ENCODE peak calls at places on chromosomes 2 and 18, in eight cellular contexts. D, V, F, Q, U, I, N and G are unnamed samples.

GRCh38 chr2:134405641-134406081 is 151.8 kb downstream of the MGAT5 start:
- DNase-seq in D (no peak), V (no peak), F (no peak), Q (peak), U (no peak), I (no peak), N (no peak), G (no peak)

GRCh38 chr2:239396881-239397681 is 3.7 kb downstream of the HDAC4 start:
- DNase-seq in D (no peak), V (no peak), F (no peak), Q (no peak), U (no peak), I (peak), N (no peak), G (no peak)

GRCh38 chr18:44778788-44779187 is 98.1 kb downstream of the SETBP1 start:
- DNase-seq in D (no peak), V (peak), F (no peak), Q (no peak), U (no peak), I (no peak), N (no peak), G (no peak)

GRCh38 chr2:104599802-104600510 is 254.0 kb upstream of the POU3F3 start:
- DNase-seq in D (no peak), V (no peak), F (peak), Q (peak), U (no peak), I (no peak), N (no peak), G (no peak)

GRCh38 chr2:175015340-175015739 is 10.2 kb upstream of the CHN1 start:
- DNase-seq in D (no peak), V (no peak), F (peak), Q (no peak), U (no peak), I (no peak), N (no peak), G (no peak)

GRCh38 chr2:212939777-212940531 is 211.5 kb downstream of the IKZF2 start:
- DNase-seq in D (no peak), V (no peak), F (no peak), Q (no peak), U (no peak), I (peak), N (no peak), G (no peak)

GRCh38 chr2:218381916-218382366 is at the start of gene SLC11A1:
- DNase-seq in D (no peak), V (no peak), F (no peak), Q (no peak), U (no peak), I (peak), N (no peak), G (no peak)

GRCh38 chr2:17795309-17795708 is 21.0 kb upstream of the MSGN1 start:
- DNase-seq in D (no peak), V (no peak), F (no peak), Q (no peak), U (no peak), I (peak), N (no peak), G (no peak)

GRCh38 chr2:238158807-238159539 is at the start of gene ERFE:
- DNase-seq in D (no peak), V (peak), F (peak), Q (no peak), U (no peak), I (peak), N (no peak), G (peak)

GRCh38 chr18:67308819-67309218 is 207.7 kb downstream of the DSEL start:
- DNase-seq in D (no peak), V (no peak), F (no peak), Q (no peak), U (no peak), I (no peak), N (no peak), G (no peak)

GRCh38 chr2:165572155-165572554 is 102.7 kb downstream of the CSRNP3 start:
- DNase-seq in D (no peak), V (peak), F (peak), Q (no peak), U (no peak), I (no peak), N (no peak), G (no peak)

GRCh38 chr18:70290482-70291294 is 1.8 kb downstream of the SOCS6 start:
- DNase-seq in D (no peak), V (no peak), F (no peak), Q (no peak), U (no peak), I (no peak), N (no peak), G (no peak)

DNA sequence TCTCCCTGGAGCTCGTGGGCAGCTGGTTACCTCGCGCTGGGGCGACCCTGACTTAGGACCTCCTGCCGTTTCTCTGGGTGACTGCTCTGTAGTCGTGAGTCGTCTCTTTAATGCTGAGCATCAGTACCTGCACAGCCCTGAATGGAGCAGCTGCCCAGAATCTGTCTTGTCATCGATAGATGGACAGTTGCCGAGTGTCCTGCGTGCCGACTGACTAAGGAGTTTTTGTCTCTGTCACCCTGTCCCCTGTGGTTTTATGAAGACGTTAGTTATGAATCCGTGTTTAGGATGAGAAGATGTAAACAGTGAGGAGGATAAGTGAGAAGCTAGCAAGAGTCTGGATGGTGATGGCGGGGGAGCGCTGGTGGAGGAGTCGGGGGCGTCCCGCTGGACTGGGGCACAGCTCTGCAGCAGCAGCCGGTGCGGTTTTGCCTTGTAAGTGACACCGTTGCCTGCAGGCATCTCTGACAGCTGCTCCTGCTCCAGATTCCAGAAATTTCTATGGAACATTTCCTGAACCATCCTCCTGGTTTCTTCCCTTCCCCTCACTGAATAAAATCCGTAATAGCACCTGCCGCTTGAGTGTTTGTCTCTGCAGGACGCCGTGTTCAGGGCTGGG is 13.3 kb downstream of the AGAP1 start:
- DNase-seq in D (no peak), V (no peak), F (no peak), Q (no peak), U (no peak), I (no peak), N (no peak), G (no peak)
- TF ChIP-seq CTCF in D (no peak), V (no peak), F (no peak), Q (no peak), U (no peak), I (no peak), N (no peak), G (no peak)

GRCh38 chr2:240821429-240821778 is 1.4 kb upstream of the KIF1A start:
- DNase-seq in D (no peak), V (no peak), F (no peak), Q (no peak), U (no peak), I (no peak), N (no peak), G (no peak)

GRCh38 chr2:240822280-240822847 is 2.3 kb upstream of the KIF1A start:
- DNase-seq in D (no peak), V (no peak), F (no peak), Q (no peak), U (no peak), I (no peak), N (no peak), G (no peak)

GRCh38 chr2:240820014-240820606 is at the start of gene KIF1A:
- DNase-seq in D (no peak), V (peak), F (no peak), Q (no peak), U (no peak), I (no peak), N (no peak), G (no peak)

GRCh38 chr2:240819404-240820013 is 510 bp downstream of the KIF1A start:
- DNase-seq in D (no peak), V (peak), F (no peak), Q (no peak), U (no peak), I (no peak), N (no peak), G (no peak)

GRCh38 chr2:240820607-240821428 is 799 bp upstream of the KIF1A start:
- DNase-seq in D (no peak), V (peak), F (no peak), Q (no peak), U (no peak), I (no peak), N (no peak), G (no peak)
- TF ChIP-seq CTCF in D (no peak), V (no peak), F (no peak), Q (no peak), U (no peak), I (no peak), N (no peak), G (no peak)

DNA sequence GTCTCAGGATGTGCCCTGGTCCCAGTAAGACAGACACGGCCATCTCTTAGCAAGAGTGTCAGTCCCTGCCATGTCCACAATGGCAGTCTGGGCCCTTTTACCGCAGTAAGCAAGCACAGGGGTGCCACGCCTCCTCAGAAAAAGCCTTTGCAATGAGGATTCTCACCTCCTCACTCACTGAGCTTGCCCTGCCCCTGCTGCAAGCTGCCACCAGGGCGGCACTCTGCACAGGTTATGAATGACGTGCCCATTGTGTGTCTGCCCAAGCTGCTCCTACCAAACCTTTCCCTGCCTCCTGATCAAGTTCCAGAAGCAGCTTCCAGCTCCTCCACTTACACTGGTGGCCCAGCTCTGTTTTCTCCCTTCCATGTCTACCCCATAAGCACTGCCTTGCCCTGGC is 23.3 kb downstream of the ERCC3 start:
- DNase-seq in D (no peak), V (no peak), F (no peak), Q (no peak), U (no peak), I (no peak), N (no peak), G (no peak)
- TF ChIP-seq CTCF in D (no peak), V (no peak), F (no peak), Q (no peak), U (no peak), I (no peak), N (no peak), G (no peak)

GRCh38 chr2:188207554-188207953 is 84.1 kb upstream of the GULP1 start:
- DNase-seq in D (no peak), V (no peak), F (no peak), Q (no peak), U (no peak), I (no peak), N (no peak), G (no peak)

GRCh38 chr2:188203756-188204155 is 87.9 kb upstream of the GULP1 start:
- DNase-seq in D (no peak), V (no peak), F (no peak), Q (no peak), U (no peak), I (no peak), N (no peak), G (no peak)

GRCh38 chr2:188204830-188205229 is 86.8 kb upstream of the GULP1 start:
- DNase-seq in D (no peak), V (no peak), F (no peak), Q (no peak), U (no peak), I (no peak), N (no peak), G (no peak)

DNA sequence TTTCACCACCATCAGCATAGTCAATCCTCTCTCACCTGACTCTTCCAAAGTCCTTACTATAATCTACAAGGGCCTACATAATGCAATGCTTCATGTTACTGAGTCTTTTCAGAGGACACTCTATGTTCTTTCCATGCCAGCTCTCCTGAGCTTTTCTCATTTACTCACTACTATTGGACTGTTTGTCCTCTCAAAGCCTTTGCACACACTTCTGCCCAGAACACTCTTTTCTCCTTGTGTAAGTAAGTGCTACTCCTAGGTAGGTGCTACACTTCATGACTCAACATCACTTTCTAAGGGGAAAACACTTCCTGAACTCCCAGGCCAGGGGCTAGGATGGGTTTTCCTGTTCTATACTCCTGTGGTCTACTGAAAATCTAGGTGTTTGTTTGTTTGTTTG is 82.5 kb upstream of the GULP1 start:
- DNase-seq in D (no peak), V (no peak), F (no peak), Q (no peak), U (no peak), I (no peak), N (no peak), G (no peak)
- TF ChIP-seq CTCF in D (no peak), V (no peak), F (no peak), Q (no peak), U (no peak), I (no peak), N (no peak), G (no peak)

GRCh38 chr2:8000861-8001260 is 681.0 kb upstream of the ID2 start:
- DNase-seq in D (no peak), V (no peak), F (no peak), Q (peak), U (no peak), I (no peak), N (no peak), G (no peak)
- TF ChIP-seq CTCF in D (no peak), V (no peak), F (peak), Q (peak), U (no peak), I (peak), N (peak), G (no peak)

DNA sequence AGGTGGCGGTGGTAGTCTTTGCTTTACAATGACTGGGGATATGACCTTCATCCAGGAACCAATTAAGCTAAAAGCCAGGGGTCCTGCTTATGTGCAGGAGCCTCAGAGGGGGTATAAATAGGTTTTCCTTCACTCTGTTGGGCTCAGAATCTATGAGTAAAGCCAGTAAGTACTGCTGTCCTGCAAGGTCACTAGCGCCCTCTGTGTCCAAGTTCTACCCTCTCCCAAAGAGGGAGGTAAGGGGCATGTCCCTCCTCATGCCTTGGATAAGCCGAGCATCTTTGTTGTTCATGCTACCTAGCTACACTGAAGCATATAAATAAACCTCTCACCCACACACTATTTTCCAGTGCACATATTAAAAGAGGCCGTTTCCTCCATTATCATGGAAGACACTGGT is 79.4 kb downstream of the SPRED2 start:
- DNase-seq in D (no peak), V (no peak), F (no peak), Q (no peak), U (no peak), I (no peak), N (no peak), G (no peak)
- TF ChIP-seq CTCF in D (no peak), V (no peak), F (no peak), Q (peak), U (no peak), I (no peak), N (no peak), G (no peak)

GRCh38 chr2:118539290-118539689 is 308.2 kb downstream of the EN1 start:
- DNase-seq in D (no peak), V (no peak), F (peak), Q (peak), U (no peak), I (no peak), N (no peak), G (no peak)
- TF ChIP-seq CTCF in D (no peak), V (peak), F (peak), Q (peak), U (peak), I (no peak), N (peak), G (no peak)

GRCh38 chr2:29343830-29344229 is 228.6 kb downstream of the CLIP4 start:
- DNase-seq in D (no peak), V (no peak), F (no peak), Q (no peak), U (no peak), I (no peak), N (no peak), G (no peak)
- TF ChIP-seq CTCF in D (no peak), V (no peak), F (no peak), Q (no peak), U (no peak), I (no peak), N (no peak), G (no peak)

DNA sequence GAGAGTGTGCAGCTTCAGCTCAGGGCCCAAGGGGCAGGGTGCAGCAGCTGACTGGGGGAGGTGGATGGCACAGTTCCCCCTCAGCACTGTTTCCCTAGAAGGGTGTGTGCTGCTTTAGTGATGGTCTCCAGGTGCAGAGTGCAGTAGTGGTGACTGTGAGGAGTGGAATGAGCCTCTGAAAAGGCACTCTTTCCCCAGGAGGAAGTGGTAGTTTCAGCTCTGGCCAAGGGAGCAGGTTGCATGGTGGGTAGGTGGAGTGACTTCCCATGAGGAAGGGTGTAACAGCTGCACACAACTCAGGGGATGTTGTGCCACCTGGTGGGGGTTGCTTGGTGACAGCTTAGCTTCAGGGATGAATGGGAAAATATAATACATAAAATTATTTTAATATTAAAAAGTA is 251.5 kb upstream of the NXPH2 start:
- DNase-seq in D (no peak), V (no peak), F (no peak), Q (peak), U (no peak), I (no peak), N (no peak), G (no peak)
- TF ChIP-seq CTCF in D (no peak), V (no peak), F (no peak), Q (no peak), U (no peak), I (no peak), N (no peak), G (no peak)

DNA sequence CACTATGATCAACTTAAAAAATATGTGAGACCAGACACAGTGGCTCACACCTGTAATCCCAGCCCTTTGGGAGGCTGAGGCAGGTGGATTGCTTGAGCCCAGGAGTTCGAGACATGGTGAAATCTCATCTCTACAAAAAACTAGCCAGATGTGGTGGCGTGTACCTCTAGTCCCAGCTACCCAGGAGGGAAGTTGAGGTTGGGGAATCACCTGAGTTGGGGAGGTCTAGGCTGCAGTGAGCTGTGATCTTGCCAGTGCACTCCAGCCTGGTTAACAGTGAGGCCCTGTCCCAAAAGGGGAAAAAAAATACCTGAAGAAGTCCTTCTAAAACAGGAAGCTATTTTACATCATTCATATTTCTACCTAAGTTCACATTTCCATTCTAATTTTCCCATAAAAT is 144.0 kb downstream of the EML6 start:
- DNase-seq in D (no peak), V (no peak), F (no peak), Q (no peak), U (no peak), I (no peak), N (no peak), G (no peak)
- TF ChIP-seq CTCF in D (no peak), V (no peak), F (no peak), Q (no peak), U (no peak), I (no peak), N (no peak), G (no peak)